ENCODE peak calls at places on chromosomes 3 and 15, in nine cellular contexts. S, T, O, L, X, Q, E, V and A are unnamed samples.

GRCh38 chr15:101172421-101173097 is 79.3 kb downstream of the CHSY1 start:
- DNase-seq in S (no peak), T (no peak), O (no peak), L (no peak), X (no peak), Q (no peak), E (no peak), V (no peak), A (no peak)

GRCh38 chr3:157119369-157119951 is 40.5 kb downstream of the CCNL1 start:
- DNase-seq in S (no peak), T (peak; percentile 35), O (no peak), L (no peak), X (no peak), Q (no peak), E (no peak), V (peak; percentile 45), A (no peak)

GRCh38 chr3:33440328-33440577 is at the start of gene UBP1:
- DNase-seq in S (no peak), T (no peak), O (no peak), L (no peak), X (peak; percentile 100), Q (no peak), E (peak; percentile 100), V (no peak), A (peak; percentile 100)

GRCh38 chr3:66816110-66816761 is 181.9 kb upstream of the KBTBD8 start:
- DNase-seq in S (no peak), T (peak; percentile 48), O (peak; percentile 84), L (peak; percentile 14), X (no peak), Q (no peak), E (peak; percentile 71), V (peak; percentile 58), A (peak; percentile 3)

GRCh38 chr3:173732237-173732636 is 334.7 kb downstream of the NLGN1 start:
- DNase-seq in S (no peak), T (no peak), O (no peak), L (no peak), X (no peak), Q (no peak), E (no peak), V (no peak), A (no peak)

GRCh38 chr15:33963831-33964664 is 4.2 kb upstream of the CHRM5 start:
- DNase-seq in S (no peak), T (no peak), O (peak; percentile 71), L (no peak), X (no peak), Q (no peak), E (peak; percentile 35), V (peak; percentile 68), A (no peak)

GRCh38 chr15:73078722-73079121 is 26.5 kb downstream of the NEO1 start:
- DNase-seq in S (no peak), T (no peak), O (peak; percentile 95), L (no peak), X (peak; percentile 45), Q (peak; percentile 80), E (peak; percentile 16), V (peak; percentile 71), A (no peak)

GRCh38 chr3:192850501-192850981 is 67.1 kb downstream of the MB21D2 start:
- DNase-seq in S (no peak), T (no peak), O (no peak), L (no peak), X (peak; percentile 45), Q (no peak), E (peak; percentile 83), V (peak; percentile 94), A (no peak)

GRCh38 chr3:124648551-124648950 is 81.7 kb upstream of the UMPS start:
- DNase-seq in S (no peak), T (no peak), O (no peak), L (no peak), X (no peak), Q (no peak), E (no peak), V (no peak), A (no peak)

GRCh38 chr3:17508180-17508752 is 234.2 kb downstream of the TBC1D5 start:
- DNase-seq in S (no peak), T (no peak), O (no peak), L (no peak), X (no peak), Q (no peak), E (no peak), V (no peak), A (no peak)

GRCh38 chr3:139934557-139935070 is 371 bp upstream of the CLSTN2 start:
- DNase-seq in S (no peak), T (no peak), O (no peak), L (peak; percentile 15), X (no peak), Q (no peak), E (peak; percentile 81), V (no peak), A (peak; percentile 37)

GRCh38 chr3:25781758-25782594 is 1.3 kb downstream of the NGLY1 start:
- DNase-seq in S (no peak), T (no peak), O (no peak), L (no peak), X (no peak), Q (no peak), E (no peak), V (no peak), A (no peak)

GRCh38 chr3:125120370-125121122 is 64.7 kb upstream of the HEG1 start:
- DNase-seq in S (no peak), T (no peak), O (no peak), L (no peak), X (no peak), Q (no peak), E (no peak), V (no peak), A (peak; percentile 50)

DNA sequence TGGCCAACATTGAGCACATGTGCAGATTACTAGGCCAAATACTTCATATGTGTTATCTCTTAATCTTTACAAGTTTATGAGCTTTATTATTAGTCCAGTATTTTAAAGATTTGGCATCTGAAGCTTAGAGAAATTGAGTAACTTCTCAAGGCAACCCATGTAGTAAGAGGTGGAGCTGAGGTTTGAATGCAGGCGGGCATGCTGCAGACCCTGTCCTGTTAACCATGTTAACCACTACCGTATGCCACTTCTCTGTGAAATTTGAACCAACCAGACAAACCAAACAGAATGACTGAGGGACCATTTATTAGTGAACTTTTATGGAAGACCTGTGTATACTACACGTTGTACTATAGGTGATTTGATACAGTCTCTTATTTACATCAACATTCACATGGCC is 49.7 kb downstream of the MEF2A start:
- DNase-seq in S (no peak), T (no peak), O (no peak), L (no peak), X (no peak), Q (no peak), E (no peak), V (no peak), A (no peak)
- H3K4me3 ChIP-seq in S (no peak overlapping the region), T (no peak overlapping the region), O (no peak overlapping the region), L (no peak overlapping the region), X (no peak overlapping the region), Q (no peak overlapping the region), E (no peak overlapping the region), V (no peak overlapping the region), A (no peak overlapping the region)

DNA sequence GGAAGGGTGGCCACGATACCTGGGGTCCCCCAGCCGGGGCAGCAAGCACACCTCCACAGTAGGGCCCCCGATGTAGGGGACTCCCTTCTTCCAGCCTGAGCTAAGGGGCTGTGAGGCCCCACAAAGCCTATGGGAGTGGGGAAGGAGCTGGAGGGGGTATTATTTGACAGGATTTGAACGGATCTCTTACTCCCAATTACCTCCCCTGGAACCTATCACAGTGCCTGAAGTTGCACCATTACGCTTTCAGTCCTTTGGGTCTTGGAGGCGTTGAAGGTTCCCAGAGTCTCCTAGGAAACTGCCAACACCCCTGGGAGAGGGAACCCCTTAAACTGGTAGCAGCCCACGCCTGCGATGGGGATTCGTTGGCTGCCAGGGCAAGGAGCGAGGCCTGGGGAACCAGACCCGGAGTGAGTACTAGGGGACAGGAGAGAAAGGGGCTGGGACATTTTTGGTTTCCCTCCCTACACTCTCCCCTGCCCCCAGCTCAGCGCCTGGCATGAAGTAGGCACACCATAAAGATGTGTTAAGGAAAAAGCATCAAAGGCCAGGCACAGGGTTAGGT is 409 bp upstream of the LHFPL4 start:
- DNase-seq in S (no peak), T (no peak), O (no peak), L (no peak), X (no peak), Q (no peak), E (no peak), V (no peak), A (no peak)
- H3K4me3 ChIP-seq in S (no peak overlapping the region), T (no peak overlapping the region), O (no peak overlapping the region), L (no peak overlapping the region), X (peak overlapping the region; percentile 8), Q (no peak overlapping the region), E (no peak overlapping the region), V (no peak overlapping the region), A (no peak overlapping the region)

DNA sequence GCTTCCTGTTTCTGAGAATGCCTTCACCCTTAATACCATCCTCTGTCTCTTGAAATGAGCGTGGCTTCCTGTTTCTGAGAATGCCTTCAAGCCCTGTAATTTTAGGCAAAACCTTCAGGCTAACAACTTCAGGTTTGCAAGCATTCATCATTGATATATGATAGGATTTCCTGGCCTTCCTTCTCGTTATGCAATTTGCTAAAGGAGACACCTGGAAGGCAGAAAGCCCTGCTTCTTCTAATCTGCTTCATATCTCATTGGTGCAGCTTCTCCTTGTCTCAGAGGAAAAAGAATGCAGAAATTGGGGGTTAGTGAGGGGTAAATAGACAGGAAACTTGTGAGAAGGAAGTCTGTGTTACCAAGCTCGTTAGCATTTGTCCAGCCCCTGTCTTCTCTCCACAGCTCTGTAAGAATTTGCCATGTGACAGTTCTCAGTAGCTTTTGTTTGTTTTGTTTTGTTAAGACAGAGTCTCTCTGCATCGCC is 7.3 kb downstream of the ARL6IP5 start:
- DNase-seq in S (no peak), T (peak; percentile 49), O (no peak), L (no peak), X (no peak), Q (peak; percentile 35), E (no peak), V (no peak), A (peak; percentile 35)
- H3K4me3 ChIP-seq in S (peak overlapping the region; percentile 18), T (peak overlapping the region; percentile 19), O (no peak overlapping the region), L (no peak overlapping the region), X (no peak overlapping the region), Q (no peak overlapping the region), E (no peak overlapping the region), V (no peak overlapping the region), A (no peak overlapping the region)

GRCh38 chr3:160132226-160132625 is 93.0 kb upstream of the C3orf80 start:
- DNase-seq in S (no peak), T (no peak), O (no peak), L (no peak), X (no peak), Q (no peak), E (no peak), V (no peak), A (peak; percentile 23)
- H3K4me3 ChIP-seq in S (no peak overlapping the region), T (no peak overlapping the region), O (no peak overlapping the region), L (no peak overlapping the region), X (no peak overlapping the region), Q (no peak overlapping the region), E (no peak overlapping the region), V (no peak overlapping the region), A (no peak overlapping the region)

DNA sequence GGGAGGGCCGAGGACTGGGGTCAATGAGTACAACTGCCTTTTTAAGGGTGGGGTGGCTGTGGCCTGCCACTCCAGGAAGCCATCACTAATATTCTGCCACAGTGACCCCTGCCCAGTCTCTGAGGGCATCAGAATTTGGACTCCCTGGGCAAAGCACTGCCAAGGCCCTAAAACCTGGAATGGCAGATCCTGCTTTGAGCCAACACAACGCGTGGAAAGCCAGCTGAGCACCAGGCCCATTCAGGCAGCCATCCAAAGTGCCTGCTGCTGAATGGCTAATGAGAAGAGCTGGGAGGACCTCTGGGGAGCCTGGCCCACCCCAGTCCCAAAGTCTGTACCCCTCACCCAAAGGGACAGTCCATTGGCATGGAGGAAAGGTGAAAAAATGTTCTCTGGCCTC is 5.0 kb downstream of the TWF2 start:
- DNase-seq in S (no peak), T (no peak), O (no peak), L (no peak), X (no peak), Q (no peak), E (no peak), V (no peak), A (no peak)
- H3K4me3 ChIP-seq in S (no peak overlapping the region), T (no peak overlapping the region), O (no peak overlapping the region), L (no peak overlapping the region), X (no peak overlapping the region), Q (no peak overlapping the region), E (no peak overlapping the region), V (no peak overlapping the region), A (no peak overlapping the region)